ENCODE peak calls at places on chromosomes 3 and 15, in four cellular contexts. I, C, U and W are unnamed samples.

GRCh38 chr3:100957407-100958100 is 35.7 kb downstream of the ABI3BP start:
- DNase-seq in I (no peak), C (no peak), U (peak), W (no peak)

GRCh38 chr15:70170096-70170699 is 72.5 kb upstream of the TLE3 start:
- DNase-seq in I (no peak), C (no peak), U (no peak), W (no peak)

GRCh38 chr15:64288577-64288976 is 67.4 kb downstream of the CSNK1G1 start:
- DNase-seq in C (no peak), U (peak), I (no peak), W (no peak)

GRCh38 chr3:141402476-141403171 is 34.3 kb downstream of the ZBTB38 start:
- DNase-seq in C (peak), I (no peak), U (peak), W (peak)

GRCh38 chr15:29522373-29523276 is 253.0 kb upstream of the NSMCE3 start:
- DNase-seq in U (no peak), C (no peak), I (no peak), W (no peak)

GRCh38 chr3:173371848-173372487 is 25.6 kb upstream of the NLGN1 start:
- DNase-seq in I (peak), C (no peak), U (peak), W (no peak)

GRCh38 chr3:168087539-168087938 is 8.2 kb downstream of the GOLIM4 start:
- DNase-seq in U (no peak), C (no peak), I (no peak), W (no peak)

GRCh38 chr3:131694351-131694750 is 191.6 kb upstream of the MRPL3 start:
- DNase-seq in C (no peak), U (peak), I (no peak), W (no peak)

GRCh38 chr3:39284457-39284881 is 4.6 kb upstream of the CX3CR1 start:
- DNase-seq in C (no peak), I (no peak), U (no peak), W (no peak)

GRCh38 chr3:48120223-48120622 is 68.0 kb downstream of the CDC25A start:
- DNase-seq in I (no peak), U (no peak), C (no peak), W (no peak)

GRCh38 chr15:35545316-35545824 is 595 bp downstream of the DPH6 start:
- DNase-seq in C (no peak), U (peak), I (no peak), W (peak)

GRCh38 chr3:63193647-63194046 is 84.5 kb upstream of the SYNPR start:
- DNase-seq in C (no peak), I (peak), U (peak), W (no peak)

GRCh38 chr3:11226042-11226370 is 46.2 kb upstream of the ATG7 start:
- DNase-seq in I (no peak), U (no peak), C (no peak), W (no peak)

GRCh38 chr15:69719527-69719926 is 266.9 kb downstream of the RPLP1 start:
- DNase-seq in U (no peak), I (no peak), C (peak), W (peak)